ENCODE peak calls at places on chromosomes 11 and 22, in eight cellular contexts. F is NCI-H524 treated with DMSO at 0.1 percent for 48 hours; B is H1; Z is stimulated activated CD4-positive, alpha-beta T cell treated with anti-CD3 and anti-CD28 coated beads, Interleukin-4, amount 100 ng/mL, for 48 hours; M is pulmonary artery endothelial cell; N is sciatic nerve; L is cardiac fibroblast; U is fibroblast of lung. T is an unnamed sample.

GRCh38 chr11:133830931-133831907 is 14.1 kb downstream of the SPATA19 start:
- DNase-seq in F (no peak), B (peak), Z (no peak), M (no peak), N (no peak), L (no peak), U (no peak), T (no peak)

GRCh38 chr11:86497310-86497709 is 122.6 kb downstream of the CCDC81 start:
- DNase-seq in F (no peak), B (no peak), Z (no peak), M (no peak), N (no peak), L (peak), U (peak), T (no peak)

GRCh38 chr22:19513823-19514222 is 10.4 kb downstream of the CLDN5 start:
- DNase-seq in F (no peak), B (no peak), Z (no peak), M (no peak), N (no peak), L (no peak), U (no peak), T (no peak)

GRCh38 chr22:37659066-37659896 is 758 bp downstream of the PDXP start:
- DNase-seq in F (no peak), B (no peak), Z (no peak), M (no peak), N (no peak), L (peak), U (no peak), T (no peak)

GRCh38 chr22:29152381-29153138 is 53.1 kb upstream of the EMID1 start:
- DNase-seq in F (no peak), B (no peak), Z (no peak), M (no peak), N (peak), L (no peak), U (peak), T (no peak)

GRCh38 chr11:120554771-120555432 is 43.4 kb downstream of the GRIK4 start:
- DNase-seq in F (no peak), B (no peak), Z (no peak), M (no peak), N (no peak), L (no peak), U (peak), T (no peak)

GRCh38 chr11:46373787-46374740 is 7.4 kb upstream of the MDK start:
- DNase-seq in F (no peak), B (no peak), Z (no peak), M (no peak), N (no peak), L (no peak), U (no peak), T (no peak)

GRCh38 chr11:15535414-15535813 is 420.7 kb downstream of the INSC start:
- DNase-seq in F (no peak), B (no peak), Z (no peak), M (no peak), N (no peak), L (no peak), U (no peak), T (no peak)

GRCh38 chr11:69646493-69647201 is 5.7 kb downstream of the CCND1 start:
- DNase-seq in F (no peak), B (no peak), Z (no peak), M (no peak), N (no peak), L (peak), U (no peak), T (no peak)

GRCh38 chr11:62398011-62398994 is 20.5 kb upstream of the SCGB1A1 start:
- DNase-seq in F (no peak), B (no peak), Z (no peak), M (no peak), N (peak), L (peak), U (peak), T (no peak)

GRCh38 chr22:46069518-46070214 is 80.7 kb upstream of the PPARA start:
- DNase-seq in F (peak), B (no peak), Z (peak), M (peak), N (peak), L (peak), U (peak), T (peak)

GRCh38 chr22:46843691-46844297 is 81.3 kb downstream of the TBC1D22A start:
- DNase-seq in F (no peak), B (peak), Z (no peak), M (no peak), N (no peak), L (no peak), U (peak), T (no peak)

GRCh38 chr11:103907548-103908455 is 128.6 kb upstream of the DDI1 start:
- DNase-seq in F (no peak), B (no peak), Z (no peak), M (peak), N (no peak), L (peak), U (peak), T (peak)

GRCh38 chr22:49964493-49965290 is 4.1 kb downstream of the PIM3 start:
- DNase-seq in F (no peak), B (peak), Z (no peak), M (no peak), N (peak), L (no peak), U (no peak), T (no peak)

GRCh38 chr11:4921796-4922195 is 2.3 kb downstream of the OR51G1 start:
- DNase-seq in F (no peak), B (no peak), Z (no peak), M (no peak), N (no peak), L (no peak), U (no peak), T (no peak)

GRCh38 chr11:117888140-117888561 is 11.7 kb upstream of the FXYD6 start:
- DNase-seq in F (no peak), B (no peak), Z (no peak), M (no peak), N (peak), L (no peak), U (no peak), T (no peak)

GRCh38 chr11:71500601-71501021 is 26.5 kb upstream of the KRTAP5-7 start:
- DNase-seq in F (no peak), B (no peak), Z (no peak), M (no peak), N (peak), L (no peak), U (no peak), T (no peak)

GRCh38 chr11:85694385-85694980 is 8.5 kb upstream of the CCDC89 start:
- DNase-seq in F (no peak), B (no peak), Z (no peak), M (peak), N (no peak), L (peak), U (peak), T (no peak)